ENCODE peak calls at places on chromosomes 4 and X, in ten cellular contexts. L is COR-L47; I is foreskin melanocyte; G is activated CD4-positive, alpha-beta T cell treated with anti-CD3 and anti-CD28 coated beads, Interleukin-2, amount 10 ng/mL, durations not matched to agents 7 days and 5 days; V is AG08395; J is AG08396; C is central memory CD4-positive, alpha-beta T cell; Z is NCI-H510A treated with DMSO at 0.1 percent for 48 hours; F is cerebellar cortex; A is stimulated activated CD8-positive, alpha-beta memory T cell treated with anti-CD3 and anti-CD28 coated beads, Interleukin-15, amount 100 ng/mL, for 48 hours. D is an unnamed sample.

GRCh38 chr4:10348241-10348640 is 109.0 kb downstream of the ZNF518B start:
- DNase-seq in Z (no peak), I (peak; percentile 92), F (no peak), L (no peak), J (no peak), V (no peak), C (no peak), A (no peak), G (no peak), D (no peak)

GRCh38 chrX:84724576-84724975 is 222.3 kb upstream of the HDX start:
- DNase-seq in F (no peak), C (no peak), J (no peak), Z (no peak), I (no peak), A (no peak), L (no peak), V (no peak), G (no peak), D (no peak)

GRCh38 chr4:53676402-53676871 is 85.2 kb upstream of the LNX1 start:
- DNase-seq in L (no peak), I (no peak), C (no peak), Z (no peak), A (no peak), V (no peak), G (no peak), F (no peak), J (no peak), D (no peak)

GRCh38 chrX:135003876-135004623 is 13.3 kb downstream of the SMIM10 start:
- DNase-seq in V (peak; percentile 95), I (peak; percentile 75), F (peak; percentile 90), L (peak; percentile 86), C (peak; percentile 86), Z (peak; percentile 74), G (peak; percentile 89), A (peak; percentile 76), J (peak; percentile 89), D (peak; percentile 41)

GRCh38 chr4:158710814-158711213 is 12.4 kb downstream of the PPID start:
- DNase-seq in V (peak; percentile 7), G (no peak), Z (no peak), A (no peak), F (peak; percentile 19), L (no peak), I (no peak), J (no peak), C (no peak), D (no peak)

GRCh38 chr4:57501715-57502114 is 391.5 kb upstream of the IGFBP7 start:
- DNase-seq in C (no peak), F (no peak), G (no peak), V (peak; percentile 2), A (no peak), J (no peak), Z (no peak), I (no peak), L (no peak), D (peak; percentile 94)

GRCh38 chr4:189835505-189835904 is 105.2 kb upstream of the FRG1 start:
- DNase-seq in L (no peak), V (no peak), C (no peak), A (no peak), F (no peak), Z (no peak), G (no peak), I (no peak), J (no peak), D (no peak)

GRCh38 chrX:108439434-108439883 is at the start of gene COL4A5:
- DNase-seq in Z (peak; percentile 64), F (no peak), I (peak; percentile 59), V (peak; percentile 22), L (peak; percentile 81), C (no peak), J (peak; percentile 29), A (no peak), G (no peak), D (peak; percentile 62)

GRCh38 chr4:79331126-79331876 is 5.4 kb upstream of the NAA11 start:
- DNase-seq in C (no peak), L (no peak), G (no peak), F (no peak), V (no peak), Z (no peak), I (peak; percentile 14), J (no peak), A (no peak), D (no peak)

GRCh38 chrX:3145716-3146115 is 104.4 kb downstream of the ARSF start:
- DNase-seq in Z (no peak), V (no peak), I (no peak), G (no peak), A (no peak), J (no peak), C (no peak), F (no peak), L (no peak), D (no peak)